ENCODE peak calls at places on chromosomes 1 and 21, in eight cellular contexts. V is epithelial cell of esophagus, L is fibroblast of the aortic adventitia, A is A673, N is mammary epithelial cell, O is cardiac muscle cell, R is B cell, S is GM23338. G is an unnamed sample.

GRCh38 chr1:167766538-167766937 is 44.8 kb downstream of the MPZL1 start:
- DNase-seq in A (no peak), S (no peak), N (peak; percentile 55), L (no peak), V (peak; percentile 31), R (no peak), O (no peak), G (no peak)

GRCh38 chr1:222124602-222125001 is 382.7 kb upstream of the DUSP10 start:
- DNase-seq in O (no peak), S (peak; percentile 63), L (no peak), R (no peak), V (peak; percentile 28), N (no peak), A (no peak), G (no peak)

GRCh38 chr1:222987616-222988015 is 155.4 kb downstream of the TLR5 start:
- DNase-seq in A (no peak), R (no peak), S (no peak), L (no peak), V (no peak), N (no peak), O (no peak), G (no peak)

GRCh38 chr1:245987577-245987976 is 519.5 kb downstream of the SMYD3 start:
- DNase-seq in L (no peak), V (no peak), R (no peak), S (no peak), N (no peak), O (no peak), A (no peak), G (no peak)

GRCh38 chr1:117473063-117473462 is 105.8 kb downstream of the MAN1A2 start:
- DNase-seq in L (no peak), R (no peak), V (no peak), O (no peak), N (no peak), A (no peak), S (no peak), G (no peak)

GRCh38 chr1:89800022-89800655 is 20.7 kb upstream of the LRRC8D start:
- DNase-seq in S (no peak), A (no peak), L (no peak), O (no peak), R (no peak), V (no peak), N (no peak), G (no peak)

GRCh38 chr1:192802406-192802805 is 6.4 kb upstream of the RGS2 start:
- DNase-seq in S (no peak), L (no peak), O (no peak), R (no peak), V (no peak), N (peak; percentile 57), A (no peak), G (no peak)

GRCh38 chr1:205950280-205950679 is 7.0 kb upstream of the SLC26A9 start:
- DNase-seq in S (no peak), R (no peak), L (peak; percentile 25), V (peak; percentile 76), A (no peak), N (peak; percentile 90), O (peak; percentile 68), G (no peak)

GRCh38 chr1:29239142-29239541 is 2.8 kb downstream of the PTPRU start:
- DNase-seq in R (no peak), N (peak; percentile 86), V (peak; percentile 89), S (no peak), A (no peak), O (no peak), L (no peak), G (no peak)

GRCh38 chr1:227437495-227438008 is 119.3 kb upstream of the CDC42BPA start:
- DNase-seq in S (peak; percentile 70), L (peak; percentile 82), A (peak; percentile 79), R (peak; percentile 14), O (peak; percentile 83), V (peak; percentile 59), N (peak; percentile 37), G (no peak)

GRCh38 chr21:46118305-46118870 is 20.5 kb downstream of the COL6A2 start:
- DNase-seq in V (no peak), S (no peak), L (no peak), O (no peak), A (no peak), N (no peak), R (no peak), G (no peak)

GRCh38 chr1:150557813-150558212 is 8.6 kb downstream of the ADAMTSL4 start:
- DNase-seq in R (no peak), N (no peak), A (no peak), L (no peak), S (no peak), O (no peak), V (no peak), G (no peak)

GRCh38 chr1:9437931-9438330 is 101.3 kb upstream of the SLC25A33 start:
- DNase-seq in V (no peak), N (peak; percentile 73), A (no peak), O (peak; percentile 43), S (no peak), L (peak; percentile 79), R (no peak), G (no peak)

GRCh38 chr1:167800241-167800640 is 78.5 kb downstream of the MPZL1 start:
- DNase-seq in R (no peak), L (no peak), N (no peak), A (no peak), O (no peak), V (no peak), S (no peak), G (no peak)

GRCh38 chr1:26574690-26575349 is 45.3 kb downstream of the RPS6KA1 start:
- DNase-seq in S (no peak), L (peak; percentile 63), A (no peak), O (peak; percentile 84), V (no peak), R (no peak), N (no peak), G (peak; percentile 35)

GRCh38 chr1:100268202-100268601 is 2.2 kb downstream of the RTCA start:
- DNase-seq in L (no peak), V (no peak), R (no peak), A (no peak), S (no peak), N (no peak), O (no peak), G (no peak)

GRCh38 chr1:205147191-205147590 is 25.4 kb upstream of the RBBP5 start:
- DNase-seq in N (no peak), R (no peak), A (no peak), L (peak; percentile 53), O (peak; percentile 42), S (no peak), V (peak; percentile 33), G (no peak)

GRCh38 chr21:33109574-33110339 is 39.8 kb downstream of the OLIG1 start:
- DNase-seq in L (no peak), O (no peak), A (no peak), V (peak; percentile 6), S (peak; percentile 75), R (no peak), N (peak; percentile 19), G (peak; percentile 29)

GRCh38 chr1:75203415-75204277 is 69.5 kb downstream of the LHX8 start:
- DNase-seq in V (peak; percentile 62), A (peak; percentile 51), S (peak; percentile 76), N (peak; percentile 19), R (peak; percentile 12), O (peak; percentile 58), L (peak; percentile 59), G (peak; percentile 2)

GRCh38 chr1:177256153-177256814 is 85.5 kb downstream of the BRINP2 start:
- DNase-seq in L (peak; percentile 79), A (peak; percentile 68), R (no peak), N (peak; percentile 93), S (peak; percentile 87), O (peak; percentile 97), V (peak; percentile 71), G (peak; percentile 15)

GRCh38 chr1:93608188-93609109 is 73.2 kb downstream of the BCAR3 start:
- DNase-seq in L (peak; percentile 78), A (no peak), S (no peak), O (peak; percentile 71), R (no peak), V (no peak), N (no peak), G (no peak)

GRCh38 chr1:12167493-12168429 is 970 bp downstream of the TNFRSF1B start:
- DNase-seq in A (no peak), L (no peak), O (no peak), R (peak; percentile 47), S (no peak), V (no peak), N (no peak), G (peak; percentile 52)

GRCh38 chr1:188599313-188599712 is 1770.6 kb downstream of the PLA2G4A start:
- DNase-seq in S (peak; percentile 61), L (no peak), V (no peak), O (no peak), R (no peak), N (no peak), A (peak; percentile 9), G (no peak)
- TF ChIP-seq CTCF in S (peak; percentile 38), L (no peak), V (no peak), O (no peak), R (no peak), N (peak; percentile 6), A (no peak), G (no peak)

GRCh38 chr1:19353596-19353995 is 41.5 kb downstream of the SLC66A1 start:
- DNase-seq in A (no peak), R (no peak), N (no peak), V (no peak), O (no peak), L (no peak), S (peak; percentile 94), G (no peak)
- TF ChIP-seq CTCF in A (no peak), R (no peak), N (no peak), V (no peak), O (no peak), L (no peak), S (no peak), G (no peak)

DNA sequence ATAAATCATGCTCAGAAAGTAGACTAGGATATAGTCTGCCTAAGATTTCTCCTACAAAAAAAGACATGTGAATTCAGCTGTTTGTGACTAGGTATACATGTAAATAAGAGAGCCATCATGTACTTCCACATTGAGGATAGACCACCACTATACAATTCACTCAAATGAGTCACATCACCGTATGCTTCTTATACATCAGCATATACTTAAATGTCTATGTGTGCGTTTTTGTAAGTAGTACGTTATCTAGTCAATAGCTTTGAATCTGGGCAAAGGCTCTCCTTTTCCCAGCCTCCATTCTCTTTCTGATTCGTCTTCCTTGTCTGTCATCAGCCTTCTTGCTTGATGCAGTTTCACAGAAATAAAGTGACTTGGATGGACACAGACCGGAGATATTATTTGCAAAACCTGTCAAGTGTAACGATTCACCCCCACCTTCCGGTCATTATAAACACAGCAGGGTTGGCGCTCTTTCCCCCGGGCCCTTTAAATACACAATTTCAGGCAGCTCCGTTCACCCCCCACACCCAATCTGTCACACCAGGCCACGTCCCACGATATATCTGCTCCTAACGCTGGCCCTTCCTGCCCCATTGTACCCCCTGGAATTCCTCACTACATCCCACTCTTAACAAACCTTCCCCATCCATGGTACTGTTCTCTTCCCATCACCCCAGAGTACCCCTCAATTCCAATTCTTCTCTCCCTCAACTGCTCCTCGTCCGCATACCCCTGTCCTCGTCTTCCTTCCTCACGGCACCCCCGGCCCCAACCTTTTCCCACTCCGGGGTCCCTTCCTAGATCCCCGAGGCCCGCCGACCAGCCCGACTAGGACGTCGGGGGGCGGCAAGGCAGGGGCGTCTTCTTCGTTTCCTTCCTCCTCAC is 636 bp downstream of the VAMP4 start:
- DNase-seq in L (peak; percentile 35), A (peak; percentile 70), N (peak; percentile 24), R (peak; percentile 33), V (peak; percentile 42), S (peak; percentile 52), O (peak; percentile 44), G (peak; percentile 77)
- TF ChIP-seq CTCF in L (peak; percentile 39), A (no peak), N (no peak), R (no peak), V (no peak), S (no peak), O (peak; percentile 14), G (peak; percentile 29)

GRCh38 chr1:236078988-236079387 is 14.1 kb upstream of the NID1 start:
- DNase-seq in R (no peak), N (no peak), L (no peak), O (no peak), A (no peak), S (no peak), V (no peak), G (no peak)
- TF ChIP-seq CTCF in R (no peak), N (no peak), L (no peak), O (no peak), A (no peak), S (no peak), V (no peak), G (no peak)

G was measured in activated CD8-positive, alpha-beta T cell treated with anti-CD3 and anti-CD28 coated beads for 36 hours.